ENCODE peak calls at places on chromosomes 7 and 10, in six cellular contexts. S is stomach, M is endothelial cell, N is AG04450, P is epithelial cell of esophagus, T is mesothelial cell of epicardium. D is an unnamed sample.

GRCh38 chr7:44149571-44150465 is 8.7 kb upstream of the MYL7 start:
- DNase-seq in N (no peak), M (no peak), P (no peak), T (no peak), S (no peak), D (no peak)

GRCh38 chr7:147485660-147486210 is 1104.8 kb upstream of the C7orf33 start:
- DNase-seq in M (no peak), T (no peak), S (no peak), N (no peak), P (no peak), D (no peak)

GRCh38 chr7:132655071-132655761 is 78.9 kb upstream of the PLXNA4 start:
- DNase-seq in P (no peak), M (peak; percentile 57), T (no peak), S (peak; percentile 28), N (no peak), D (peak; percentile 15)

GRCh38 chr10:133329401-133330202 is 7.1 kb downstream of the CALY start:
- DNase-seq in P (peak; percentile 79), N (peak; percentile 74), T (peak; percentile 92), M (peak; percentile 92), S (peak; percentile 91), D (peak; percentile 79)

GRCh38 chr7:80231719-80232118 is 97.1 kb downstream of the GNAI1 start:
- DNase-seq in M (no peak), S (no peak), T (no peak), N (no peak), P (peak; percentile 90), D (no peak)

GRCh38 chr10:120950103-120950561 is 99.0 kb downstream of the WDR11 start:
- DNase-seq in P (peak; percentile 20), N (no peak), S (no peak), T (no peak), M (peak; percentile 22), D (no peak)

GRCh38 chr10:21021843-21022594 is 124.9 kb upstream of the NEBL start:
- DNase-seq in S (no peak), T (no peak), P (no peak), M (peak; percentile 6), N (no peak), D (no peak)

GRCh38 chr7:101702362-101702850 is 73.3 kb upstream of the MYL10 start:
- DNase-seq in S (no peak), P (peak; percentile 59), N (no peak), M (no peak), T (no peak), D (no peak)

GRCh38 chr7:38699481-38699880 is 68.3 kb upstream of the AMPH start:
- DNase-seq in P (peak; percentile 62), M (no peak), N (no peak), T (no peak), S (no peak), D (no peak)

GRCh38 chr7:30845426-30846135 is 66.1 kb upstream of the AQP1 start:
- DNase-seq in T (no peak), N (no peak), P (peak; percentile 33), M (peak; percentile 28), S (no peak), D (no peak)

GRCh38 chr10:4473977-4474376 is 352.0 kb upstream of the AKR1E2 start:
- DNase-seq in M (no peak), N (no peak), S (no peak), P (no peak), T (no peak), D (no peak)

GRCh38 chr10:69179089-69179742 is 818 bp upstream of the SUPV3L1 start:
- DNase-seq in N (no peak), S (no peak), M (no peak), T (no peak), P (no peak), D (no peak)

GRCh38 chr7:135597926-135598305 is 40.2 kb downstream of the NUP205 start:
- DNase-seq in N (no peak), S (no peak), M (no peak), T (no peak), P (no peak), D (no peak)

GRCh38 chr7:100071018-100071723 is 10.4 kb downstream of the ZNF3 start:
- DNase-seq in N (no peak), T (no peak), S (no peak), P (no peak), M (no peak), D (no peak)

GRCh38 chr10:49568235-49568634 is 29.3 kb upstream of the ERCC6 start:
- DNase-seq in P (no peak), N (no peak), T (no peak), M (no peak), S (no peak), D (peak; percentile 40)

GRCh38 chr7:128833939-128834310 is 3.7 kb downstream of the FLNC start:
- DNase-seq in T (no peak), P (no peak), M (no peak), N (no peak), S (no peak), D (no peak)

GRCh38 chr10:131193923-131194322 is 117.6 kb downstream of the TCERG1L start:
- DNase-seq in M (no peak), S (peak; percentile 14), N (no peak), T (peak; percentile 19), P (no peak), D (no peak)

GRCh38 chr10:47223236-47223635 is 76.8 kb upstream of the GDF10 start:
- DNase-seq in S (no peak), M (no peak), T (no peak), P (no peak), N (no peak), D (no peak)

GRCh38 chr7:134415700-134416099 is 43.2 kb downstream of the AKR1B1 start:
- DNase-seq in S (no peak), P (no peak), N (no peak), T (no peak), M (no peak), D (no peak)

GRCh38 chr7:42247301-42247700 is 10.3 kb upstream of the GLI3 start:
- DNase-seq in N (no peak), T (no peak), M (no peak), P (no peak), S (no peak), D (peak; percentile 78)

GRCh38 chr10:9035355-9035754 is 980.9 kb downstream of the GATA3 start:
- DNase-seq in P (peak; percentile 24), M (no peak), T (no peak), N (no peak), S (no peak), D (no peak)

GRCh38 chr10:110305767-110306451 is 1.2 kb upstream of the SMNDC1 start:
- DNase-seq in T (no peak), P (peak; percentile 92), M (peak; percentile 44), N (peak; percentile 83), S (peak; percentile 56), D (peak; percentile 84)

GRCh38 chr10:89792187-89792586 is 90.8 kb downstream of the KIF20B start:
- DNase-seq in S (no peak), N (no peak), P (peak; percentile 53), M (no peak), T (no peak), D (no peak)

GRCh38 chr10:92124524-92125168 is 166.2 kb downstream of the CPEB3 start:
- DNase-seq in N (peak; percentile 67), T (no peak), S (peak; percentile 72), P (peak; percentile 81), M (no peak), D (peak; percentile 83)

GRCh38 chr10:22518167-22518724 is 172.9 kb downstream of the SPAG6 start:
- DNase-seq in N (no peak), M (no peak), P (no peak), S (no peak), T (no peak), D (no peak)

GRCh38 chr7:32476816-32477648 is 13.1 kb downstream of the LSM5 start:
- DNase-seq in T (no peak), M (no peak), S (no peak), N (no peak), P (peak; percentile 94), D (no peak)

GRCh38 chr7:75989084-75989725 is 5.2 kb downstream of the TMEM120A start:
- DNase-seq in P (no peak), M (no peak), N (no peak), T (no peak), S (no peak), D (no peak)

GRCh38 chr10:72336259-72337038 is 18.3 kb downstream of the DNAJB12 start:
- DNase-seq in S (peak; percentile 75), T (no peak), N (no peak), P (no peak), M (no peak), D (no peak)

GRCh38 chr7:98051118-98051744 is 55.4 kb upstream of the LMTK2 start:
- DNase-seq in N (no peak), T (no peak), P (peak; percentile 14), M (peak; percentile 15), S (peak; percentile 27), D (no peak)

DNA sequence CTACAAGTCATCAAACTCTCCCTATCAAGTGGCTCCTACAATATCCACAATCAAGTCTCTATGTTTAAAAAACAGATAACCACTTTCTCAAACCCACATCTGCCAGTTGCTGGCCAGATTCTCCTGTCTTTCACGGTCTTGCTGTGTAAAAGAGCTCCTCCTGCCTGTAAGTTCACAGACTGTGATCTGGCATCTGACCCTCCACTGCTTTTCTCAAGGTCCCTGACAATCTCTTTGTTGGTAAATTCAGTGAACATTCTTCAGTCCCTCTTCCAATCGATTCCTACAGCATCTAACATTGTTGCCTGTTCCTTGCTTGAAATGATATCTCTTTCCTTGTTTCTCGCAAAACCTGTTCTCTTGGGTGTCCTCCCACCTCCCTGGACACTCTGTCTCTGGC is 18.5 kb upstream of the LMOD2 start:
- DNase-seq in N (no peak), S (no peak), M (no peak), T (no peak), P (peak; percentile 40), D (no peak)
- TF ChIP-seq CTCF in N (no peak), S (no peak), M (no peak), T (no peak), P (no peak), D (peak; percentile 6)

GRCh38 chr7:17651296-17651695 is 289.0 kb downstream of the SNX13 start:
- DNase-seq in N (no peak), T (no peak), M (no peak), P (no peak), S (no peak), D (no peak)

GRCh38 chr7:17640730-17641377 is 299.4 kb downstream of the SNX13 start:
- DNase-seq in M (peak; percentile 39), S (no peak), N (no peak), P (peak; percentile 60), T (no peak), D (no peak)

GRCh38 chr7:17645500-17645899 is 294.8 kb downstream of the SNX13 start:
- DNase-seq in P (no peak), M (no peak), N (no peak), S (no peak), T (no peak), D (no peak)

GRCh38 chr7:17651926-17652385 is 288.3 kb downstream of the SNX13 start:
- DNase-seq in T (no peak), M (no peak), N (peak; percentile 67), P (peak; percentile 55), S (no peak), D (peak; percentile 88)

GRCh38 chr7:17646181-17646956 is 293.9 kb downstream of the SNX13 start:
- DNase-seq in P (peak; percentile 57), M (no peak), S (no peak), N (no peak), T (no peak), D (peak; percentile 47)
- TF ChIP-seq CTCF in P (peak; percentile 51), M (no peak), S (peak; percentile 24), N (peak; percentile 64), T (no peak), D (peak; percentile 47)

GRCh38 chr7:35801392-35802101 is 690 bp downstream of the SEPTIN7 start:
- DNase-seq in M (peak; percentile 69), T (peak; percentile 76), P (peak; percentile 81), N (no peak), S (peak; percentile 68), D (peak; percentile 27)
- TF ChIP-seq CTCF in M (peak; percentile 68), T (peak; percentile 70), P (peak; percentile 60), N (peak; percentile 74), S (no peak), D (peak; percentile 73)

GRCh38 chr7:142669074-142669654 is 80.1 kb upstream of the PRSS1 start:
- DNase-seq in N (no peak), T (no peak), S (no peak), P (peak; percentile 5), M (no peak), D (peak; percentile 9)
- TF ChIP-seq CTCF in N (peak; percentile 33), T (peak; percentile 51), S (no peak), P (peak; percentile 21), M (peak; percentile 68), D (peak; percentile 39)

D was measured in astrocyte of the cerebellum.